ENCODE peak calls at places on chromosomes 3 and 15, in ten cellular contexts. J, O, E, P, T, M, Y, R, S and F are unnamed samples.
A peak's percentile ranks its signal among the peaks of the same experiment; 100 is the strongest.

GRCh38 chr3:57130426-57131209 is 34.5 kb downstream of the IL17RD start:
- DNase-seq in J (no peak), O (peak; percentile 25), E (no peak), P (no peak), T (peak; percentile 25), M (peak; percentile 37), Y (no peak), R (no peak), S (no peak), F (no peak)

GRCh38 chr15:39719109-39719508 is 63.5 kb downstream of the FSIP1 start:
- DNase-seq in J (no peak), O (no peak), E (no peak), P (no peak), T (no peak), M (no peak), Y (no peak), R (no peak), S (no peak), F (no peak)

GRCh38 chr3:105039004-105039403 is 327.7 kb upstream of the ALCAM start:
- DNase-seq in J (no peak), O (no peak), E (no peak), P (no peak), T (no peak), M (no peak), Y (no peak), R (no peak), S (no peak), F (no peak)

GRCh38 chr15:40421246-40422157 is 15.9 kb downstream of the IVD start:
- DNase-seq in J (no peak), O (peak; percentile 73), E (peak; percentile 85), P (peak; percentile 78), T (peak; percentile 65), M (peak; percentile 48), Y (peak; percentile 85), R (peak; percentile 83), S (peak; percentile 49), F (peak; percentile 66)

GRCh38 chr15:67126551-67127333 is 61.3 kb downstream of the SMAD3 start:
- DNase-seq in J (no peak), O (no peak), E (no peak), P (peak; percentile 61), T (no peak), M (no peak), Y (no peak), R (peak; percentile 20), S (peak; percentile 69), F (no peak)

GRCh38 chr3:193620650-193621049 is 27.6 kb downstream of the OPA1 start:
- DNase-seq in J (no peak), O (peak; percentile 37), E (no peak), P (no peak), T (peak; percentile 30), M (peak; percentile 34), Y (no peak), R (peak; percentile 44), S (no peak), F (peak; percentile 37)

GRCh38 chr3:134332344-134332743 is 41.9 kb downstream of the AMOTL2 start:
- DNase-seq in J (no peak), O (no peak), E (no peak), P (no peak), T (no peak), M (no peak), Y (no peak), R (no peak), S (no peak), F (no peak)

GRCh38 chr3:138963161-138963560 is 16.1 kb downstream of the FOXL2NB start:
- DNase-seq in J (no peak), O (no peak), E (no peak), P (no peak), T (no peak), M (no peak), Y (no peak), R (no peak), S (no peak), F (no peak)

GRCh38 chr15:92621972-92622533 is 33.5 kb downstream of the FAM174B start:
- DNase-seq in J (no peak), O (no peak), E (no peak), P (peak; percentile 16), T (no peak), M (no peak), Y (no peak), R (no peak), S (no peak), F (no peak)

GRCh38 chr3:89847955-89848354 is 740.5 kb downstream of the EPHA3 start:
- DNase-seq in J (no peak), O (no peak), E (no peak), P (no peak), T (no peak), M (no peak), Y (no peak), R (no peak), S (no peak), F (no peak)

GRCh38 chr15:92405942-92406341 is 12.3 kb downstream of the ST8SIA2 start:
- DNase-seq in J (no peak), O (no peak), E (no peak), P (no peak), T (no peak), M (no peak), Y (no peak), R (no peak), S (no peak), F (no peak)

GRCh38 chr3:94291686-94292085 is 228.8 kb downstream of the NSUN3 start:
- DNase-seq in J (no peak), O (no peak), E (no peak), P (no peak), T (no peak), M (no peak), Y (no peak), R (no peak), S (no peak), F (no peak)

GRCh38 chr3:105938101-105938500 is 69.3 kb upstream of the CBLB start:
- DNase-seq in J (no peak), O (peak; percentile 81), E (no peak), P (no peak), T (peak; percentile 74), M (peak; percentile 84), Y (no peak), R (peak; percentile 65), S (peak; percentile 26), F (peak; percentile 63)

GRCh38 chr3:173411288-173412064 is 13.9 kb downstream of the NLGN1 start:
- DNase-seq in J (no peak), O (peak; percentile 66), E (peak; percentile 39), P (no peak), T (peak; percentile 53), M (peak; percentile 58), Y (no peak), R (peak; percentile 81), S (no peak), F (peak; percentile 46)

GRCh38 chr15:28886431-28887343 is 913 bp downstream of the APBA2 start:
- DNase-seq in J (no peak), O (no peak), E (no peak), P (no peak), T (no peak), M (no peak), Y (no peak), R (no peak), S (no peak), F (no peak)

DNA sequence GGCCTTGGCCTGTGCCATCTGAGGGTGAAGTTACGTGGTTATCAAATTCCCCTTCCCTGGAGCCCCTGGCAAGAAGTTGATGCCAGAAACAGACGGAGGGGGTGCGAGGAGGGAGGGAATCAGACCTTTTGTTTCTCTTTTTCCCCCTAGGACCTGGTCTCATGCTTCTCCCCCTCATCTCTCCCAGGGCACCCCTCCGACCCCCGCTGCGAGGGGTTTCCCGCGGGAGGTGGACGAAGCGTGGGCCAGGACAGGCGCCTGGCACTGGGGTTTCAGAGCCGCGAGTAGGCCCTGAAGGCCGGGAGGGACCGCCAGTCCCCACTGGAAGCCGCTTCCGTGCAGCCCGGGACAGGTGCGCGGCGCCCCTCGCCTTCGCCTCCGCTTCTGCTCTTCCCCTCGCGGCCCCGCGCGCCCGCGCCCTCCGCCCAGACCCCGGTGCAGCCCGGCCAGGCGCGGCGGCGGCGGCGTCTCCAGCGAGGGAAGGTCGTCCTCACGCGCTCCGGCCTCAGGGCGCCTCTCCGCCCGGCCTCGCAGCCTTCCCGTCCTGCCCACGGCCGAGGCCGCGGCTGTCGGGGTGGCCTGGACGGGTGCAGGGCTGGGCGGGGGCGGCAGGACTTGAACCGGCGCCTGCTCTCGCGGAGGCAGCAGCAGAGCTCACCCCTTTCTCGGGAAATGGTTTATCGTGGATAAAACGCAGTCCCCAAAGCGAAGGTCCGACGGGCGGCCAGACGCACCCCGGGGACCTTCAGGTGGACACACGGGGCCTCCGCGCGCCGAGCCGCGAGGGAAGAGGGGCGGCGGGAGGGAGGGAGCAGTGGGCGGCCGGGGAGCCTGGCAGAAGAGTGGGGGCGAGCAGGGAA is 31.5 kb upstream of the ADAMTS17 start:
- DNase-seq in J (no peak), O (no peak), E (no peak), P (peak; percentile 15), T (no peak), M (no peak), Y (no peak), R (no peak), S (peak; percentile 33), F (no peak)
- H3K4me3 ChIP-seq in J (peak overlapping the region; percentile 45), O (no peak overlapping the region), E (peak overlapping the region; percentile 1), P (no peak overlapping the region), T (no peak overlapping the region), M (no peak overlapping the region), Y (peak overlapping the region; percentile 37), R (no peak overlapping the region), S (peak overlapping the region; percentile 61), F (no peak overlapping the region)

GRCh38 chr15:74958320-74958907 is 1.8 kb upstream of the RPP25 start:
- DNase-seq in J (no peak), O (peak; percentile 52), E (peak; percentile 55), P (peak; percentile 86), T (peak; percentile 35), M (peak; percentile 60), Y (peak; percentile 87), R (peak; percentile 79), S (no peak), F (peak; percentile 30)
- H3K4me3 ChIP-seq in J (peak overlapping the region; percentile 64), O (peak overlapping the region; percentile 57), E (peak overlapping the region; percentile 16), P (peak overlapping the region; percentile 45), T (peak overlapping the region; percentile 57), M (peak overlapping the region; percentile 69), Y (peak overlapping the region; percentile 62), R (peak overlapping the region; percentile 79), S (no peak overlapping the region), F (peak overlapping the region; percentile 83)

DNA sequence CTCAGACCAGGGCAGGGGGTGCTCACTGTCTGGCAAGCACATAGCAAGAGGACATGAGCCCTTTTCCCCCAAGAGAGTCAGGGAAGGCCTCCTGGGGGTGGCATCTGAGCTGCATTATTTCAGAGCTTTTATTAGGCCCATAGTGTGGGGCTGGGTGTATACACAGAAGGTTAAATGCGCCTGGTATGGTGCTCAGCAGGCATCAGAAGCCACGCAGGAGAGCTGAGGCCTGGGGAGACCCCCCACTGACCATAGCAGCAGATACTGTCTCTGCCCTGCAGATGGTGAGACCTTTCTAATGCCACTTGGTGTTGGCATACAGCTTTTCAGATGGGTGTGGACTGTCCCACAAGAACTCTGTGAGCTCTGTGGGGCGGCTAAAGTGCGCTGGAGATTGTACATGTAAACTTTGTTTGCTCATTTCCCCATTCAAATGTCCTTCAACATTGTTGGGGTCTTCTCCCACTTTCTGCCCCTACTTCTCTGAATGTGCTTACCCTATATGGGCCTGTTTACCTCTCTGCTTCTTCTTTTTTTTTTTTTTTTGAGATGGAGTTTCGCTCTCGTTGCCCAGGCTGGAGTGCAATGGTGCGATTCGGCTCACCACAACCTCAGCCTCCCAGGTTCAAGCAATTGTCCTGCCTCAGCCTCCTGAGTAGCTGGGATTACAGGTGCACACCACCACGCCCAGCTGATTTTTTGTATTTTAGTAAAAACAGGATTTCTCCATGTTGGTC is 62.2 kb downstream of the CDC25A start:
- DNase-seq in J (no peak), O (no peak), E (no peak), P (no peak), T (no peak), M (no peak), Y (no peak), R (no peak), S (no peak), F (no peak)
- H3K4me3 ChIP-seq in J (no peak overlapping the region), O (no peak overlapping the region), E (no peak overlapping the region), P (no peak overlapping the region), T (no peak overlapping the region), M (no peak overlapping the region), Y (no peak overlapping the region), R (no peak overlapping the region), S (no peak overlapping the region), F (no peak overlapping the region)

GRCh38 chr15:42457445-42458442 is 33.2 kb downstream of the ZNF106 start:
- DNase-seq in J (peak; percentile 75), O (peak; percentile 98), E (peak; percentile 71), P (peak; percentile 64), T (peak; percentile 97), M (peak; percentile 95), Y (peak; percentile 53), R (peak; percentile 93), S (peak; percentile 86), F (peak; percentile 97)
- H3K4me3 ChIP-seq in J (peak overlapping the region; percentile 20), O (peak overlapping the region; percentile 25), E (no peak overlapping the region), P (no peak overlapping the region), T (peak overlapping the region; percentile 67), M (peak overlapping the region; percentile 47), Y (peak overlapping the region; percentile 40), R (peak overlapping the region; percentile 55), S (peak overlapping the region; percentile 27), F (peak overlapping the region; percentile 60)